ENCODE peak calls at places on chromosomes 12 and 14, in eight cellular contexts. One of them, this sample, is unnamed.

GRCh38 chr14:54420478-54421116 is 20.6 kb downstream of the CNIH1 start:
- DNase-seq in H1: peak; percentile 17
- DNase-seq in CD4-positive, CD25-positive, alpha-beta regulatory T cell: no peak
- DNase-seq in stomach: no peak
- DNase-seq in uterus: no peak
- DNase-seq in GM23338: peak; percentile 81
- DNase-seq in trophoblast cell: peak; percentile 58
- DNase-seq in cardiac muscle cell: peak; percentile 71
- DNase-seq in this sample: peak; percentile 55

GRCh38 chr12:91877461-91878230 is 268.0 kb downstream of the BTG1 start:
- DNase-seq in H1: no peak
- DNase-seq in CD4-positive, CD25-positive, alpha-beta regulatory T cell: peak; percentile 39
- DNase-seq in stomach: no peak
- DNase-seq in uterus: no peak
- DNase-seq in GM23338: no peak
- DNase-seq in trophoblast cell: no peak
- DNase-seq in cardiac muscle cell: no peak
- DNase-seq in this sample: no peak

GRCh38 chr12:6946033-6946919 is 2.5 kb downstream of the C12orf57 start:
- DNase-seq in H1: no peak
- DNase-seq in CD4-positive, CD25-positive, alpha-beta regulatory T cell: peak; percentile 52
- DNase-seq in stomach: peak; percentile 97
- DNase-seq in uterus: no peak
- DNase-seq in GM23338: peak; percentile 95
- DNase-seq in trophoblast cell: peak; percentile 97
- DNase-seq in cardiac muscle cell: peak; percentile 39
- DNase-seq in this sample: peak; percentile 97

GRCh38 chr12:56229819-56230448 is at the start of gene SLC39A5:
- DNase-seq in H1: no peak
- DNase-seq in CD4-positive, CD25-positive, alpha-beta regulatory T cell: no peak
- DNase-seq in stomach: no peak
- DNase-seq in uterus: no peak
- DNase-seq in GM23338: no peak
- DNase-seq in trophoblast cell: no peak
- DNase-seq in cardiac muscle cell: no peak
- DNase-seq in this sample: no peak

GRCh38 chr12:123363743-123364531 is 710 bp downstream of the SBNO1 start:
- DNase-seq in H1: no peak
- DNase-seq in CD4-positive, CD25-positive, alpha-beta regulatory T cell: no peak
- DNase-seq in stomach: peak; percentile 27
- DNase-seq in uterus: no peak
- DNase-seq in GM23338: peak; percentile 44
- DNase-seq in trophoblast cell: peak; percentile 29
- DNase-seq in cardiac muscle cell: peak; percentile 17
- DNase-seq in this sample: peak; percentile 18

GRCh38 chr14:37588667-37588955 is 6.4 kb downstream of the FOXA1 start:
- DNase-seq in H1: no peak
- DNase-seq in CD4-positive, CD25-positive, alpha-beta regulatory T cell: no peak
- DNase-seq in stomach: no peak
- DNase-seq in uterus: no peak
- DNase-seq in GM23338: peak; percentile 62
- DNase-seq in trophoblast cell: no peak
- DNase-seq in cardiac muscle cell: no peak
- DNase-seq in this sample: no peak

GRCh38 chr12:64098709-64099354 is 123.3 kb downstream of the KICS2 start:
- DNase-seq in H1: no peak
- DNase-seq in CD4-positive, CD25-positive, alpha-beta regulatory T cell: no peak
- DNase-seq in stomach: no peak
- DNase-seq in uterus: peak; percentile 71
- DNase-seq in GM23338: no peak
- DNase-seq in trophoblast cell: no peak
- DNase-seq in cardiac muscle cell: peak; percentile 85
- DNase-seq in this sample: no peak

GRCh38 chr12:54033106-54033979 is 493 bp downstream of the HOXC5 start:
- DNase-seq in H1: no peak
- DNase-seq in CD4-positive, CD25-positive, alpha-beta regulatory T cell: no peak
- DNase-seq in stomach: peak; percentile 54
- DNase-seq in uterus: no peak
- DNase-seq in GM23338: peak; percentile 47
- DNase-seq in trophoblast cell: peak; percentile 28
- DNase-seq in cardiac muscle cell: no peak
- DNase-seq in this sample: no peak

GRCh38 chr14:33949051-33950037 is 1.5 kb downstream of the EGLN3 start:
- DNase-seq in H1: no peak
- DNase-seq in CD4-positive, CD25-positive, alpha-beta regulatory T cell: no peak
- DNase-seq in stomach: no peak
- DNase-seq in uterus: no peak
- DNase-seq in GM23338: peak; percentile 51
- DNase-seq in trophoblast cell: no peak
- DNase-seq in cardiac muscle cell: no peak
- DNase-seq in this sample: no peak

GRCh38 chr14:24710403-24711063 is 76.5 kb upstream of the GZMB start:
- DNase-seq in H1: no peak
- DNase-seq in CD4-positive, CD25-positive, alpha-beta regulatory T cell: peak; percentile 25
- DNase-seq in stomach: peak; percentile 52
- DNase-seq in uterus: peak; percentile 37
- DNase-seq in GM23338: peak; percentile 78
- DNase-seq in trophoblast cell: peak; percentile 77
- DNase-seq in cardiac muscle cell: peak; percentile 77
- DNase-seq in this sample: peak; percentile 35

GRCh38 chr12:224330-224729 is 10.4 kb upstream of the SLC6A12 start:
- DNase-seq in H1: no peak
- DNase-seq in CD4-positive, CD25-positive, alpha-beta regulatory T cell: no peak
- DNase-seq in stomach: no peak
- DNase-seq in uterus: no peak
- DNase-seq in GM23338: no peak
- DNase-seq in trophoblast cell: no peak
- DNase-seq in cardiac muscle cell: no peak
- DNase-seq in this sample: no peak

GRCh38 chr14:48690349-48690748 is 895.8 kb downstream of the RPS29 start:
- DNase-seq in H1: no peak
- DNase-seq in CD4-positive, CD25-positive, alpha-beta regulatory T cell: no peak
- DNase-seq in stomach: no peak
- DNase-seq in uterus: no peak
- DNase-seq in GM23338: peak; percentile 60
- DNase-seq in trophoblast cell: no peak
- DNase-seq in cardiac muscle cell: no peak
- DNase-seq in this sample: no peak

GRCh38 chr14:22849212-22849819 is 12.9 kb downstream of the MMP14 start:
- DNase-seq in H1: no peak
- DNase-seq in CD4-positive, CD25-positive, alpha-beta regulatory T cell: no peak
- DNase-seq in stomach: peak; percentile 38
- DNase-seq in uterus: peak; percentile 80
- DNase-seq in GM23338: peak; percentile 48
- DNase-seq in trophoblast cell: peak; percentile 9
- DNase-seq in cardiac muscle cell: peak; percentile 86
- DNase-seq in this sample: no peak

GRCh38 chr14:103531421-103532215 is 2.6 kb downstream of the TRMT61A start:
- DNase-seq in H1: no peak
- DNase-seq in CD4-positive, CD25-positive, alpha-beta regulatory T cell: no peak
- DNase-seq in stomach: no peak
- DNase-seq in uterus: no peak
- DNase-seq in GM23338: no peak
- DNase-seq in trophoblast cell: no peak
- DNase-seq in cardiac muscle cell: no peak
- DNase-seq in this sample: no peak

GRCh38 chr14:103530831-103531230 is 1.8 kb downstream of the TRMT61A start:
- DNase-seq in H1: no peak
- DNase-seq in CD4-positive, CD25-positive, alpha-beta regulatory T cell: no peak
- DNase-seq in stomach: no peak
- DNase-seq in uterus: no peak
- DNase-seq in GM23338: no peak
- DNase-seq in trophoblast cell: no peak
- DNase-seq in cardiac muscle cell: no peak
- DNase-seq in this sample: no peak

GRCh38 chr14:103528512-103529382 is at the start of gene TRMT61A:
- DNase-seq in H1: no peak
- DNase-seq in CD4-positive, CD25-positive, alpha-beta regulatory T cell: peak; percentile 78
- DNase-seq in stomach: peak; percentile 92
- DNase-seq in uterus: peak; percentile 90
- DNase-seq in GM23338: peak; percentile 90
- DNase-seq in trophoblast cell: peak; percentile 82
- DNase-seq in cardiac muscle cell: peak; percentile 94
- DNase-seq in this sample: peak; percentile 92

GRCh38 chr14:103529383-103530365 is 678 bp downstream of the TRMT61A start:
- DNase-seq in H1: no peak
- DNase-seq in CD4-positive, CD25-positive, alpha-beta regulatory T cell: no peak
- DNase-seq in stomach: no peak
- DNase-seq in uterus: no peak
- DNase-seq in GM23338: no peak
- DNase-seq in trophoblast cell: no peak
- DNase-seq in cardiac muscle cell: no peak
- DNase-seq in this sample: no peak

DNA sequence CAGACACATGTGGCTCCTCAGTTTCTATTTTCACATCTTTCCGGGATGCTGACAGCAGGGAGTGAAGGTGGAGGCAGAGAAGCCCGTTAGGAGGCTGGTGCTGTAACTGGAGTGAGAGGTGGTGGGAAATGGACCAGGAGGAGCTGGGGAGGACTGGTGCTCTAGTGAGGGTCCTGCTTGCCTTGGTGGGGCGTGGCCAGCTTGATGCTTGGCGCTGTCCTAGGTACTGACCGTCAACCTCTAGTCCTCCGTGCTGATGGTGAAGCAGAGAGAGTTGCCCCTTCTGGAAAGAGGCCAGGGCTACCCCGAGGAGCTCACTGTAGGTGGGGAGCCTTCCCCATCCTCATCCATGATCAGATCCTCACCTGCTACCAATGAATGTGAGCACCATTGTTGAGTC is 1.4 kb downstream of the TRMT61A start:
- DNase-seq in H1: no peak
- DNase-seq in CD4-positive, CD25-positive, alpha-beta regulatory T cell: no peak
- DNase-seq in stomach: no peak
- DNase-seq in uterus: no peak
- DNase-seq in GM23338: peak; percentile 79
- DNase-seq in trophoblast cell: no peak
- DNase-seq in cardiac muscle cell: peak; percentile 38
- DNase-seq in this sample: no peak
- H3K36me3 ChIP-seq in H1: no peaks in the 10 kb centered on the region
- H3K36me3 ChIP-seq in CD4-positive, CD25-positive, alpha-beta regulatory T cell: no peaks in the 10 kb centered on the region
- H3K36me3 ChIP-seq in stomach: peaks cover 35% of the 10 kb centered on the region
- H3K36me3 ChIP-seq in uterus: no peaks in the 10 kb centered on the region
- H3K36me3 ChIP-seq in GM23338: no peaks in the 10 kb centered on the region
- H3K36me3 ChIP-seq in trophoblast cell: peaks cover 8% of the 10 kb centered on the region
- H3K36me3 ChIP-seq in cardiac muscle cell: no peaks in the 10 kb centered on the region
- H3K36me3 ChIP-seq in this sample: peaks cover 25% of the 10 kb centered on the region

GRCh38 chr12:50198829-50199228 is 31.7 kb upstream of the CERS5 start:
- DNase-seq in H1: no peak
- DNase-seq in CD4-positive, CD25-positive, alpha-beta regulatory T cell: no peak
- DNase-seq in stomach: no peak
- DNase-seq in uterus: no peak
- DNase-seq in GM23338: no peak
- DNase-seq in trophoblast cell: no peak
- DNase-seq in cardiac muscle cell: no peak
- DNase-seq in this sample: no peak

GRCh38 chr12:50192908-50193307 is 25.7 kb upstream of the CERS5 start:
- DNase-seq in H1: no peak
- DNase-seq in CD4-positive, CD25-positive, alpha-beta regulatory T cell: no peak
- DNase-seq in stomach: no peak
- DNase-seq in uterus: no peak
- DNase-seq in GM23338: no peak
- DNase-seq in trophoblast cell: no peak
- DNase-seq in cardiac muscle cell: peak; percentile 38
- DNase-seq in this sample: no peak

GRCh38 chr12:50196537-50196936 is 29.4 kb upstream of the CERS5 start:
- DNase-seq in H1: no peak
- DNase-seq in CD4-positive, CD25-positive, alpha-beta regulatory T cell: no peak
- DNase-seq in stomach: no peak
- DNase-seq in uterus: no peak
- DNase-seq in GM23338: no peak
- DNase-seq in trophoblast cell: no peak
- DNase-seq in cardiac muscle cell: no peak
- DNase-seq in this sample: no peak

GRCh38 chr12:50197297-50197727 is 30.1 kb upstream of the CERS5 start:
- DNase-seq in H1: no peak
- DNase-seq in CD4-positive, CD25-positive, alpha-beta regulatory T cell: no peak
- DNase-seq in stomach: no peak
- DNase-seq in uterus: no peak
- DNase-seq in GM23338: no peak
- DNase-seq in trophoblast cell: no peak
- DNase-seq in cardiac muscle cell: peak; percentile 58
- DNase-seq in this sample: no peak

DNA sequence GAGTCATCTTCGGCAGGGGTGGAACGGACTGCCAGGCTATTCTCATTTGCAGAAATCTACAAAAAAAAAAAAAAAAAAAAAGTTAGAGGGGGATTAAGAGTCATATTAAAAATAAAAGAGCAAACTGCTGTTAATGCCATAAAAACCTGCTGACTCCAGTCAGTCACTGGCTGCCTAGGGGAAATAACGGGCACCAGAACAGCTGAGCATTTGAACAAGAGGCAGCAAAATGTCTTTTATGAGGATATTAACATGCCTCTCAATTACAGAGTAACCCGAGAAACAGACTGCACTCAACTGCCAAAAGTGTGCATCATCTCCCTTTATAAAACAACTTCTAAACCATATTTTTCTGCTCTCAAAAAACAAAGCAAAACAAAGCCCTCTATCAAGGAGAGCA is 28.7 kb upstream of the CERS5 start:
- DNase-seq in H1: no peak
- DNase-seq in CD4-positive, CD25-positive, alpha-beta regulatory T cell: no peak
- DNase-seq in stomach: no peak
- DNase-seq in uterus: peak; percentile 44
- DNase-seq in GM23338: no peak
- DNase-seq in trophoblast cell: no peak
- DNase-seq in cardiac muscle cell: no peak
- DNase-seq in this sample: no peak
- H3K4me3 ChIP-seq in H1: no peak overlapping the region
- H3K4me3 ChIP-seq in CD4-positive, CD25-positive, alpha-beta regulatory T cell: no peak overlapping the region
- H3K4me3 ChIP-seq in stomach: no peak overlapping the region
- H3K4me3 ChIP-seq in uterus: no peak overlapping the region
- H3K4me3 ChIP-seq in GM23338: no peak overlapping the region
- H3K4me3 ChIP-seq in trophoblast cell: no peak overlapping the region
- H3K4me3 ChIP-seq in cardiac muscle cell: no peak overlapping the region
- H3K4me3 ChIP-seq in this sample: no peak overlapping the region

DNA sequence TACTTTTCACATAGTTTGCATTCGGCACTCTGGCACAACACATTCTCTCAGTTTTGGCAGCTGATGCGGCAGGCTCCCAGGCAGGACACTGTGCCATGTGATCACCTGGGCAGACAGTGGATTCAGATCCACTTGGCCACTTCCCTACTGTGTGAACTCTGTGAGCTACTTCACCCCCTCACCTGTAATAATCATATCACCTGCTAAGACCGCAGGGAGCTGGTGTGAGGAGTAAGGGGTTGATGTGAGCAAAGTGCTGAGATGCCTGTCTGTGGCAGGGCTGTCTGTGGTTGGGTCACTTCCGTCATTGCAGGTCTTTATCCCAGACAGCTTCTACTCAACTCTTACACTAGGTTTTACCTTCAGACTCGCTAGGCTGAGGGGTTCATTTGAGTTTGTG is 50.4 kb upstream of the AMN start:
- DNase-seq in H1: no peak
- DNase-seq in CD4-positive, CD25-positive, alpha-beta regulatory T cell: peak; percentile 28
- DNase-seq in stomach: no peak
- DNase-seq in uterus: no peak
- DNase-seq in GM23338: no peak
- DNase-seq in trophoblast cell: no peak
- DNase-seq in cardiac muscle cell: no peak
- DNase-seq in this sample: no peak
- H3K36me3 ChIP-seq in H1: no peaks in the 10 kb centered on the region
- H3K36me3 ChIP-seq in CD4-positive, CD25-positive, alpha-beta regulatory T cell: peaks cover 57% of the 10 kb centered on the region
- H3K36me3 ChIP-seq in stomach: peaks cover 60% of the 10 kb centered on the region
- H3K36me3 ChIP-seq in uterus: no peaks in the 10 kb centered on the region
- H3K36me3 ChIP-seq in GM23338: peaks cover 6% of the 10 kb centered on the region
- H3K36me3 ChIP-seq in trophoblast cell: peaks cover 22% of the 10 kb centered on the region
- H3K36me3 ChIP-seq in cardiac muscle cell: peaks cover 8% of the 10 kb centered on the region
- H3K36me3 ChIP-seq in this sample: peaks cover 36% of the 10 kb centered on the region

GRCh38 chr12:11794311-11794710 is 144.8 kb downstream of the ETV6 start:
- DNase-seq in H1: no peak
- DNase-seq in CD4-positive, CD25-positive, alpha-beta regulatory T cell: no peak
- DNase-seq in stomach: no peak
- DNase-seq in uterus: no peak
- DNase-seq in GM23338: no peak
- DNase-seq in trophoblast cell: no peak
- DNase-seq in cardiac muscle cell: no peak
- DNase-seq in this sample: no peak
- H3K4me3 ChIP-seq in H1: no peak overlapping the region
- H3K4me3 ChIP-seq in CD4-positive, CD25-positive, alpha-beta regulatory T cell: no peak overlapping the region
- H3K4me3 ChIP-seq in stomach: no peak overlapping the region
- H3K4me3 ChIP-seq in uterus: no peak overlapping the region
- H3K4me3 ChIP-seq in GM23338: no peak overlapping the region
- H3K4me3 ChIP-seq in trophoblast cell: no peak overlapping the region
- H3K4me3 ChIP-seq in cardiac muscle cell: peak overlapping the region; percentile 4
- H3K4me3 ChIP-seq in this sample: no peak overlapping the region